ENCODE peak calls at places on chromosomes 4 and X, in ten cellular contexts. G is OCI-LY7; F is colonic mucosa; N is SK-N-SH; S is CD8-positive, alpha-beta T cell; L is heart right ventricle; J is choroid plexus epithelial cell; I is fibroblast of pulmonary artery; C is GM06990; U is lung. Z is an unnamed sample.

GRCh38 chr4:55927776-55928437 is 20.8 kb upstream of the CEP135 start:
- DNase-seq in G (no peak), F (no peak), N (no peak), S (no peak), L (no peak), J (peak; percentile 22), I (no peak), C (no peak), U (no peak), Z (peak; percentile 45)

GRCh38 chr4:106627071-106627470 is 258.5 kb upstream of the GIMD1 start:
- DNase-seq in G (no peak), F (no peak), N (no peak), S (no peak), L (no peak), J (peak; percentile 24), I (peak; percentile 43), C (no peak), U (no peak), Z (peak; percentile 50)

GRCh38 chr4:865572-865971 is 39.6 kb upstream of the CPLX1 start:
- DNase-seq in G (no peak), F (no peak), N (no peak), S (no peak), L (no peak), J (no peak), I (no peak), C (no peak), U (no peak), Z (no peak)

GRCh38 chr4:104494822-104495559 is at the start of gene CXXC4:
- DNase-seq in G (no peak), F (peak; percentile 67), N (peak; percentile 77), S (no peak), L (peak; percentile 70), J (peak; percentile 40), I (peak; percentile 45), C (peak; percentile 85), U (peak; percentile 48), Z (peak; percentile 27)

GRCh38 chr4:83757121-83757621 is 221.3 kb downstream of the GPAT3 start:
- DNase-seq in G (no peak), F (no peak), N (no peak), S (no peak), L (no peak), J (no peak), I (no peak), C (no peak), U (no peak), Z (peak; percentile 3)

GRCh38 chr4:169716677-169717076 is 41.1 kb downstream of the HPF1 start:
- DNase-seq in G (no peak), F (no peak), N (no peak), S (no peak), L (no peak), J (peak; percentile 10), I (peak; percentile 24), C (no peak), U (no peak), Z (peak; percentile 27)

GRCh38 chr4:140102406-140102805 is 51.6 kb downstream of the MAML3 start:
- DNase-seq in G (no peak), F (no peak), N (no peak), S (no peak), L (no peak), J (no peak), I (no peak), C (no peak), U (no peak), Z (no peak)

GRCh38 chr4:142282870-142283431 is 563.1 kb downstream of the INPP4B start:
- DNase-seq in G (peak; percentile 4), F (peak; percentile 31), N (no peak), S (peak; percentile 12), L (no peak), J (peak; percentile 41), I (no peak), C (no peak), U (no peak), Z (peak; percentile 52)

GRCh38 chr4:999863-1000425 is 6.7 kb upstream of the SLC26A1 start:
- DNase-seq in G (no peak), F (no peak), N (no peak), S (no peak), L (no peak), J (no peak), I (no peak), C (no peak), U (no peak), Z (no peak)

GRCh38 chr4:88008624-88009235 is 1.3 kb downstream of the PKD2 start:
- DNase-seq in G (no peak), F (no peak), N (peak; percentile 43), S (no peak), L (no peak), J (peak; percentile 43), I (peak; percentile 31), C (no peak), U (no peak), Z (peak; percentile 61)

GRCh38 chr4:176065365-176066249 is at the start of gene WDR17:
- DNase-seq in G (peak; percentile 90), F (peak; percentile 86), N (peak; percentile 97), S (peak; percentile 44), L (peak; percentile 80), J (peak; percentile 52), I (peak; percentile 57), C (peak; percentile 95), U (peak; percentile 93), Z (peak; percentile 62)

GRCh38 chr4:45770958-45771357 is 352.9 kb downstream of the GABRG1 start:
- DNase-seq in G (no peak), F (no peak), N (no peak), S (no peak), L (no peak), J (no peak), I (no peak), C (no peak), U (no peak), Z (no peak)

GRCh38 chr4:148779771-148780170 is 337.6 kb upstream of the NR3C2 start:
- DNase-seq in G (no peak), F (peak; percentile 64), N (no peak), S (no peak), L (no peak), J (no peak), I (no peak), C (no peak), U (no peak), Z (no peak)

GRCh38 chrX:15616531-15616930 is 15.8 kb upstream of the ACE2 start:
- DNase-seq in G (no peak), F (no peak), N (no peak), S (no peak), L (peak; percentile 15), J (peak; percentile 38), I (peak; percentile 2), C (no peak), U (no peak), Z (no peak)

GRCh38 chr4:184380707-184381106 is 93.6 kb downstream of the IRF2 start:
- DNase-seq in G (no peak), F (no peak), N (no peak), S (no peak), L (no peak), J (no peak), I (no peak), C (no peak), U (no peak), Z (no peak)

GRCh38 chr4:66852843-66853242 is 692.5 kb downstream of the CENPC start:
- DNase-seq in G (no peak), F (no peak), N (no peak), S (no peak), L (no peak), J (peak; percentile 2), I (no peak), C (no peak), U (no peak), Z (no peak)

GRCh38 chrX:16963216-16963615 is 16.8 kb downstream of the REPS2 start:
- DNase-seq in G (no peak), F (no peak), N (no peak), S (no peak), L (no peak), J (no peak), I (peak; percentile 80), C (no peak), U (no peak), Z (peak; percentile 43)

GRCh38 chr4:19134685-19135084 is 1113.1 kb upstream of the LCORL start:
- DNase-seq in G (no peak), F (no peak), N (no peak), S (no peak), L (no peak), J (no peak), I (no peak), C (no peak), U (no peak), Z (no peak)

GRCh38 chrX:47915886-47916493 is 79.3 kb downstream of the ZNF81 start:
- DNase-seq in G (no peak), F (no peak), N (no peak), S (no peak), L (no peak), J (no peak), I (no peak), C (no peak), U (no peak), Z (no peak)

GRCh38 chrX:154541589-154541895 is 5.1 kb downstream of the G6PD start:
- DNase-seq in G (no peak), F (no peak), N (no peak), S (no peak), L (no peak), J (no peak), I (no peak), C (no peak), U (no peak), Z (no peak)
- H3K4me3 ChIP-seq in G (no peak overlapping the region), F (no peak overlapping the region), N (no peak overlapping the region), S (no peak overlapping the region), L (no peak overlapping the region), J (no peak overlapping the region), I (no peak overlapping the region), C (no peak overlapping the region), U (no peak overlapping the region), Z (no peak overlapping the region)

GRCh38 chr4:120672558-120673147 is 249.9 kb downstream of the PRDM5 start:
- DNase-seq in G (no peak), F (no peak), N (no peak), S (no peak), L (no peak), J (no peak), I (no peak), C (no peak), U (no peak), Z (no peak)
- TF ChIP-seq CTCF in G (peak; percentile 12), F (no peak), N (no peak), S (no peak), L (no peak), J (no peak), I (no peak), C (no peak), U (no peak), Z (no peak)

GRCh38 chrX:121433289-121433688 is 385.9 kb downstream of the GLUD2 start:
- DNase-seq in G (no peak), F (no peak), N (no peak), S (no peak), L (no peak), J (no peak), I (no peak), C (no peak), U (no peak), Z (no peak)
- H3K4me3 ChIP-seq in G (no peak overlapping the region), F (no peak overlapping the region), N (no peak overlapping the region), S (no peak overlapping the region), L (no peak overlapping the region), J (no peak overlapping the region), I (no peak overlapping the region), C (no peak overlapping the region), U (no peak overlapping the region), Z (no peak overlapping the region)

DNA sequence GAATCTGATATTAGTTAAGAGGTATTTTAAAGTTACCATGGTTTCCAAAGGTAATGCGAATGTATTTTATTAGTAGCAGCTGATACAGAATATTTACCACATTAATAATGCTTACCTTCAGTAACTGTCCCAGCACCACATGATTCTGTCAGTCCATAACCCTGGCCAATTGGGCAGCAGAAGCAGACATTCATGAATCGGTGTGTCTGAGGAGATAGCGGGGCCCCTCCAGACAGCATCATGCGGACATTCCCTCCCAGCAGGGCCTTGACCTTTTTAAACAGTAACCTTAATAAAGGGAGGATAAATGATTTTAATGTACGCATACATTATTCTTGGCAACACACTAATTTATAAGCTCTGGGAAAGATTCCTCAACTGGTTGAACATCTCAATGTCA is 43.0 kb upstream of the KCNE5 start:
- DNase-seq in G (no peak), F (no peak), N (no peak), S (no peak), L (no peak), J (no peak), I (no peak), C (no peak), U (no peak), Z (no peak)
- TF ChIP-seq CTCF in G (no peak), F (no peak), N (no peak), S (no peak), L (no peak), J (no peak), I (no peak), C (no peak), U (no peak), Z (no peak)

Z was measured in fibroblast of the aortic adventitia.